ENCODE peak calls at places on chromosomes 1 and 21, in nine cellular contexts. One of them, this sample, is unnamed.

GRCh38 chr1:208183977-208184901 is 59.9 kb downstream of the PLXNA2 start:
- DNase-seq in NCI-H1417: peak; percentile 75
- DNase-seq in 8988T: peak; percentile 35
- DNase-seq in stimulated activated naive B cell treated with anti-CD40 and anti-IgM and Interleukin-4, amounts not matched to agents 10 μg/mL and 1 μg/mL and 100 μg/mL, for 72 hours: no peak
- DNase-seq in WTC11: no peak
- DNase-seq in psoas muscle: peak; percentile 64
- DNase-seq in M059J: peak; percentile 99
- DNase-seq in NCI-H1436: peak; percentile 25
- DNase-seq in HCEC 1CT: peak; percentile 45
- DNase-seq in this sample: no peak

GRCh38 chr21:21897275-21897883 is 899.2 kb downstream of the NCAM2 start:
- DNase-seq in NCI-H1417: no peak
- DNase-seq in 8988T: no peak
- DNase-seq in psoas muscle: no peak
- DNase-seq in NCI-H1436: no peak
- DNase-seq in M059J: no peak
- DNase-seq in WTC11: no peak
- DNase-seq in HCEC 1CT: no peak
- DNase-seq in stimulated activated naive B cell treated with anti-CD40 and anti-IgM and Interleukin-4, amounts not matched to agents 10 μg/mL and 1 μg/mL and 100 μg/mL, for 72 hours: no peak
- DNase-seq in this sample: no peak

GRCh38 chr1:145891143-145891542 is 5.5 kb upstream of the ANKRD35 start:
- DNase-seq in WTC11: no peak
- DNase-seq in stimulated activated naive B cell treated with anti-CD40 and anti-IgM and Interleukin-4, amounts not matched to agents 10 μg/mL and 1 μg/mL and 100 μg/mL, for 72 hours: no peak
- DNase-seq in M059J: peak; percentile 29
- DNase-seq in HCEC 1CT: no peak
- DNase-seq in psoas muscle: no peak
- DNase-seq in NCI-H1417: no peak
- DNase-seq in 8988T: no peak
- DNase-seq in NCI-H1436: no peak
- DNase-seq in this sample: no peak

GRCh38 chr1:78227705-78228260 is 182.0 kb downstream of the GIPC2 start:
- DNase-seq in 8988T: no peak
- DNase-seq in M059J: no peak
- DNase-seq in psoas muscle: no peak
- DNase-seq in NCI-H1417: no peak
- DNase-seq in WTC11: no peak
- DNase-seq in stimulated activated naive B cell treated with anti-CD40 and anti-IgM and Interleukin-4, amounts not matched to agents 10 μg/mL and 1 μg/mL and 100 μg/mL, for 72 hours: no peak
- DNase-seq in HCEC 1CT: no peak
- DNase-seq in NCI-H1436: no peak
- DNase-seq in this sample: no peak

GRCh38 chr1:244347942-244348341 is 103.8 kb downstream of the ADSS2 start:
- DNase-seq in WTC11: no peak
- DNase-seq in HCEC 1CT: no peak
- DNase-seq in NCI-H1417: no peak
- DNase-seq in 8988T: no peak
- DNase-seq in M059J: peak; percentile 85
- DNase-seq in stimulated activated naive B cell treated with anti-CD40 and anti-IgM and Interleukin-4, amounts not matched to agents 10 μg/mL and 1 μg/mL and 100 μg/mL, for 72 hours: no peak
- DNase-seq in psoas muscle: no peak
- DNase-seq in NCI-H1436: peak; percentile 25
- DNase-seq in this sample: peak; percentile 17

GRCh38 chr1:24992761-24993211 is 62.7 kb upstream of the RUNX3 start:
- DNase-seq in NCI-H1436: no peak
- DNase-seq in stimulated activated naive B cell treated with anti-CD40 and anti-IgM and Interleukin-4, amounts not matched to agents 10 μg/mL and 1 μg/mL and 100 μg/mL, for 72 hours: no peak
- DNase-seq in WTC11: no peak
- DNase-seq in M059J: no peak
- DNase-seq in 8988T: no peak
- DNase-seq in psoas muscle: no peak
- DNase-seq in HCEC 1CT: no peak
- DNase-seq in NCI-H1417: no peak
- DNase-seq in this sample: no peak

GRCh38 chr1:218346391-218347204 is 1.5 kb downstream of the TGFB2 start:
- DNase-seq in WTC11: peak; percentile 22
- DNase-seq in NCI-H1436: no peak
- DNase-seq in HCEC 1CT: peak; percentile 32
- DNase-seq in M059J: peak; percentile 63
- DNase-seq in 8988T: no peak
- DNase-seq in NCI-H1417: no peak
- DNase-seq in psoas muscle: peak; percentile 28
- DNase-seq in stimulated activated naive B cell treated with anti-CD40 and anti-IgM and Interleukin-4, amounts not matched to agents 10 μg/mL and 1 μg/mL and 100 μg/mL, for 72 hours: peak; percentile 11
- DNase-seq in this sample: peak; percentile 74

GRCh38 chr21:22516230-22516629 is 1518.0 kb downstream of the NCAM2 start:
- DNase-seq in psoas muscle: no peak
- DNase-seq in 8988T: no peak
- DNase-seq in WTC11: no peak
- DNase-seq in NCI-H1436: no peak
- DNase-seq in stimulated activated naive B cell treated with anti-CD40 and anti-IgM and Interleukin-4, amounts not matched to agents 10 μg/mL and 1 μg/mL and 100 μg/mL, for 72 hours: no peak
- DNase-seq in M059J: no peak
- DNase-seq in NCI-H1417: no peak
- DNase-seq in HCEC 1CT: no peak
- DNase-seq in this sample: no peak

GRCh38 chr1:224828691-224829090 is 100.8 kb upstream of the DNAH14 start:
- DNase-seq in NCI-H1436: no peak
- DNase-seq in NCI-H1417: no peak
- DNase-seq in 8988T: no peak
- DNase-seq in HCEC 1CT: peak; percentile 33
- DNase-seq in WTC11: no peak
- DNase-seq in psoas muscle: no peak
- DNase-seq in stimulated activated naive B cell treated with anti-CD40 and anti-IgM and Interleukin-4, amounts not matched to agents 10 μg/mL and 1 μg/mL and 100 μg/mL, for 72 hours: no peak
- DNase-seq in M059J: peak; percentile 29
- DNase-seq in this sample: no peak

GRCh38 chr1:41626616-41627375 is 142.3 kb upstream of the EDN2 start:
- DNase-seq in HCEC 1CT: no peak
- DNase-seq in 8988T: no peak
- DNase-seq in NCI-H1436: no peak
- DNase-seq in NCI-H1417: no peak
- DNase-seq in psoas muscle: no peak
- DNase-seq in M059J: peak; percentile 91
- DNase-seq in WTC11: no peak
- DNase-seq in stimulated activated naive B cell treated with anti-CD40 and anti-IgM and Interleukin-4, amounts not matched to agents 10 μg/mL and 1 μg/mL and 100 μg/mL, for 72 hours: peak; percentile 53
- DNase-seq in this sample: peak; percentile 39

GRCh38 chr21:45979141-45979631 is 2.4 kb upstream of the COL6A1 start:
- DNase-seq in M059J: no peak
- DNase-seq in NCI-H1436: no peak
- DNase-seq in HCEC 1CT: no peak
- DNase-seq in 8988T: peak; percentile 32
- DNase-seq in psoas muscle: peak; percentile 31
- DNase-seq in WTC11: no peak
- DNase-seq in NCI-H1417: no peak
- DNase-seq in stimulated activated naive B cell treated with anti-CD40 and anti-IgM and Interleukin-4, amounts not matched to agents 10 μg/mL and 1 μg/mL and 100 μg/mL, for 72 hours: no peak
- DNase-seq in this sample: peak; percentile 72

GRCh38 chr1:226186124-226187018 is at the start of gene ACBD3:
- DNase-seq in psoas muscle: peak; percentile 85
- DNase-seq in 8988T: peak; percentile 75
- DNase-seq in WTC11: peak; percentile 82
- DNase-seq in HCEC 1CT: peak; percentile 86
- DNase-seq in NCI-H1436: peak; percentile 90
- DNase-seq in NCI-H1417: peak; percentile 80
- DNase-seq in M059J: peak; percentile 87
- DNase-seq in stimulated activated naive B cell treated with anti-CD40 and anti-IgM and Interleukin-4, amounts not matched to agents 10 μg/mL and 1 μg/mL and 100 μg/mL, for 72 hours: peak; percentile 85
- DNase-seq in this sample: peak; percentile 95

GRCh38 chr1:27831568-27832410 is 1.2 kb downstream of the PPP1R8 start:
- DNase-seq in NCI-H1417: no peak
- DNase-seq in M059J: no peak
- DNase-seq in NCI-H1436: no peak
- DNase-seq in 8988T: no peak
- DNase-seq in psoas muscle: no peak
- DNase-seq in stimulated activated naive B cell treated with anti-CD40 and anti-IgM and Interleukin-4, amounts not matched to agents 10 μg/mL and 1 μg/mL and 100 μg/mL, for 72 hours: no peak
- DNase-seq in HCEC 1CT: no peak
- DNase-seq in WTC11: no peak
- DNase-seq in this sample: no peak

GRCh38 chr1:64518692-64519481 is 49.0 kb downstream of the CACHD1 start:
- DNase-seq in HCEC 1CT: no peak
- DNase-seq in WTC11: no peak
- DNase-seq in NCI-H1417: no peak
- DNase-seq in M059J: no peak
- DNase-seq in psoas muscle: no peak
- DNase-seq in NCI-H1436: no peak
- DNase-seq in 8988T: no peak
- DNase-seq in stimulated activated naive B cell treated with anti-CD40 and anti-IgM and Interleukin-4, amounts not matched to agents 10 μg/mL and 1 μg/mL and 100 μg/mL, for 72 hours: no peak
- DNase-seq in this sample: peak; percentile 65

GRCh38 chr1:209989525-209989924 is 51.5 kb downstream of the SYT14 start:
- DNase-seq in NCI-H1417: peak; percentile 0
- DNase-seq in HCEC 1CT: peak; percentile 55
- DNase-seq in NCI-H1436: peak; percentile 24
- DNase-seq in WTC11: no peak
- DNase-seq in M059J: peak; percentile 28
- DNase-seq in stimulated activated naive B cell treated with anti-CD40 and anti-IgM and Interleukin-4, amounts not matched to agents 10 μg/mL and 1 μg/mL and 100 μg/mL, for 72 hours: no peak
- DNase-seq in psoas muscle: no peak
- DNase-seq in 8988T: no peak
- DNase-seq in this sample: no peak

GRCh38 chr1:246165826-246166709 is 341.0 kb downstream of the SMYD3 start:
- DNase-seq in M059J: no peak
- DNase-seq in NCI-H1436: peak; percentile 66
- DNase-seq in NCI-H1417: peak; percentile 26
- DNase-seq in WTC11: no peak
- DNase-seq in stimulated activated naive B cell treated with anti-CD40 and anti-IgM and Interleukin-4, amounts not matched to agents 10 μg/mL and 1 μg/mL and 100 μg/mL, for 72 hours: no peak
- DNase-seq in 8988T: no peak
- DNase-seq in psoas muscle: no peak
- DNase-seq in HCEC 1CT: no peak
- DNase-seq in this sample: no peak

This sample was measured in endodermal cell.